ENCODE peak calls at places on chromosomes 13 and 19, in five cellular contexts. N, D, I, W and U are unnamed samples.

GRCh38 chr13:20441066-20441465 is 84.6 kb downstream of the CRYL1 start:
- DNase-seq in N (no peak), D (no peak), I (no peak), W (no peak), U (no peak)

GRCh38 chr19:19405919-19406877 is 723 bp downstream of the GATAD2A start:
- DNase-seq in N (no peak), D (no peak), I (peak), W (peak), U (peak)

GRCh38 chr13:19782049-19782726 is 557 bp downstream of the PSPC1 start:
- DNase-seq in N (peak), D (peak), I (peak), W (peak), U (peak)

GRCh38 chr19:10687518-10688288 is 13.5 kb upstream of the QTRT1 start:
- DNase-seq in N (no peak), D (no peak), I (no peak), W (no peak), U (no peak)

GRCh38 chr13:78596701-78597550 is 6.4 kb downstream of the POU4F1 start:
- DNase-seq in N (no peak), D (no peak), I (no peak), W (no peak), U (no peak)

GRCh38 chr19:43562698-43563241 is 12.6 kb downstream of the XRCC1 start:
- DNase-seq in N (peak), D (peak), I (peak), W (no peak), U (peak)

GRCh38 chr19:39727070-39727800 is 10.6 kb downstream of the CLC start:
- DNase-seq in N (no peak), D (no peak), I (no peak), W (no peak), U (no peak)

GRCh38 chr13:112053744-112054615 is 13.0 kb upstream of the SOX1 start:
- DNase-seq in N (no peak), D (no peak), I (no peak), W (no peak), U (no peak)

GRCh38 chr13:23715762-23716235 is 145.6 kb downstream of the TNFRSF19 start:
- DNase-seq in N (no peak), D (no peak), I (no peak), W (no peak), U (no peak)

GRCh38 chr19:41376241-41376997 is at the start of gene TMEM91:
- DNase-seq in N (no peak), D (no peak), I (peak), W (peak), U (no peak)

GRCh38 chr19:10701955-10702307 is 692 bp downstream of the QTRT1 start:
- DNase-seq in N (peak), D (no peak), I (no peak), W (no peak), U (peak)

GRCh38 chr19:39499082-39499642 is 415 bp downstream of the DLL3 start:
- DNase-seq in N (no peak), D (no peak), I (no peak), W (peak), U (no peak)

GRCh38 chr19:8251025-8251472 is 41.9 kb downstream of the CERS4 start:
- DNase-seq in N (no peak), D (peak), I (peak), W (no peak), U (no peak)

GRCh38 chr13:99892189-99892588 is 79.4 kb downstream of the ZIC5 start:
- DNase-seq in N (no peak), D (no peak), I (no peak), W (no peak), U (no peak)

GRCh38 chr19:15714638-15715037 is 13.2 kb upstream of the OR10H2 start:
- DNase-seq in N (no peak), D (no peak), I (no peak), W (no peak), U (no peak)

GRCh38 chr13:49584771-49585182 is 581 bp downstream of the RCBTB1 start:
- DNase-seq in N (no peak), D (no peak), I (no peak), W (peak), U (no peak)

GRCh38 chr19:40553885-40554857 is 22.5 kb upstream of the SHKBP1 start:
- DNase-seq in N (no peak), D (no peak), I (no peak), W (no peak), U (no peak)

GRCh38 chr13:69591437-69591836 is 516.2 kb upstream of the ATXN8OS start:
- DNase-seq in N (no peak), D (no peak), I (no peak), W (no peak), U (no peak)